ENCODE peak calls at places on chromosomes 2 and 18, in seven cellular contexts. U, S, I, K, L, E and G are unnamed samples.

GRCh38 chr2:74522516-74522915 is 3.5 kb downstream of the DQX1 start:
- DNase-seq in K (no peak), S (no peak), E (no peak), I (no peak), L (no peak), U (no peak), G (no peak)

GRCh38 chr18:38367473-38367872 is 801.9 kb upstream of the CELF4 start:
- DNase-seq in E (no peak), K (no peak), I (no peak), U (no peak), S (no peak), L (no peak), G (peak)

GRCh38 chr2:28750316-28751101 is 1.1 kb upstream of the PPP1CB start:
- DNase-seq in E (peak), K (no peak), U (no peak), S (no peak), L (peak), I (no peak), G (peak)

GRCh38 chr18:56298935-56299334 is 339.5 kb downstream of the TXNL1 start:
- DNase-seq in I (no peak), L (peak), K (no peak), U (no peak), S (peak), E (peak), G (no peak)

GRCh38 chr18:3998698-3999333 is 456.3 kb downstream of the DLGAP1 start:
- DNase-seq in E (peak), U (no peak), I (no peak), K (no peak), S (no peak), L (peak), G (peak)

GRCh38 chr18:6203791-6204190 is 210.9 kb downstream of the L3MBTL4 start:
- DNase-seq in S (no peak), U (no peak), K (no peak), L (no peak), E (no peak), I (no peak), G (peak)

GRCh38 chr18:35185771-35186170 is 55.1 kb upstream of the ZNF397 start:
- DNase-seq in K (no peak), S (no peak), E (no peak), U (peak), L (peak), I (no peak), G (no peak)

GRCh38 chr2:11835403-11835802 is 89.0 kb downstream of the LPIN1 start:
- DNase-seq in I (no peak), S (no peak), K (no peak), L (no peak), E (no peak), U (no peak), G (no peak)

GRCh38 chr2:141455211-141455826 is 675.5 kb downstream of the LRP1B start:
- DNase-seq in S (no peak), L (no peak), I (no peak), E (peak), U (no peak), K (no peak), G (no peak)

GRCh38 chr2:10467401-10467800 is 19.3 kb upstream of the ODC1 start:
- DNase-seq in E (no peak), S (no peak), I (no peak), K (no peak), U (no peak), L (no peak), G (no peak)

GRCh38 chr2:9488583-9489547 is 14.5 kb downstream of the IAH1 start:
- DNase-seq in E (no peak), L (peak), K (no peak), U (no peak), S (no peak), I (no peak), G (no peak)

GRCh38 chr2:7825591-7826312 is 856.1 kb upstream of the ID2 start:
- DNase-seq in K (no peak), U (no peak), I (no peak), S (peak), L (peak), E (peak), G (no peak)

GRCh38 chr2:145984541-145984940 is 1464.6 kb upstream of the ZEB2 start:
- DNase-seq in U (no peak), S (peak), L (peak), I (no peak), E (peak), K (no peak), G (no peak)

GRCh38 chr2:63287961-63288360 is 237.3 kb downstream of the OTX1 start:
- DNase-seq in E (no peak), L (no peak), S (no peak), I (no peak), U (no peak), K (no peak), G (no peak)

GRCh38 chr2:30664761-30665358 is 142.4 kb downstream of the CAPN13 start:
- DNase-seq in K (no peak), I (no peak), S (peak), E (peak), U (no peak), L (peak), G (no peak)